ENCODE peak calls at places on chromosomes 5 and 9, in four cellular contexts. S is fibroblast of lung, J is psoas muscle, Z is OCI-LY7. L is an unnamed sample.

GRCh38 chr5:3362606-3362910 is 233.1 kb upstream of the IRX1 start:
- DNase-seq in S (no peak), J (no peak), Z (no peak), L (no peak)

GRCh38 chr5:173689171-173689676 is 72.8 kb upstream of the BOD1 start:
- DNase-seq in S (no peak), J (no peak), Z (no peak), L (peak; percentile 44)

GRCh38 chr5:80701597-80701996 is 46.8 kb upstream of the DHFR start:
- DNase-seq in S (no peak), J (no peak), Z (no peak), L (no peak)

GRCh38 chr9:25461416-25461815 is 216.8 kb downstream of the TUSC1 start:
- DNase-seq in S (no peak), J (no peak), Z (no peak), L (no peak)

GRCh38 chr9:97992219-97992618 is 9.1 kb downstream of the ANP32B start:
- DNase-seq in S (no peak), J (no peak), Z (no peak), L (no peak)

GRCh38 chr9:106953166-106953565 is 90.2 kb downstream of the ZNF462 start:
- DNase-seq in S (peak; percentile 59), J (no peak), Z (no peak), L (no peak)

GRCh38 chr5:17316973-17317459 is 99.6 kb downstream of the BASP1 start:
- DNase-seq in S (peak; percentile 68), J (no peak), Z (peak; percentile 76), L (no peak)

GRCh38 chr9:99259231-99259918 is 37.3 kb downstream of the SEC61B start:
- DNase-seq in S (peak; percentile 45), J (peak; percentile 92), Z (peak; percentile 74), L (peak; percentile 30)

GRCh38 chr5:115165790-115166189 is 3.9 kb downstream of the TRIM36 start:
- DNase-seq in S (no peak), J (no peak), Z (no peak), L (peak; percentile 63)

GRCh38 chr5:143068712-143069111 is 298.5 kb downstream of the ARHGAP26 start:
- DNase-seq in S (no peak), J (no peak), Z (no peak), L (no peak)

GRCh38 chr9:118034701-118035100 is 330.5 kb downstream of the TLR4 start:
- DNase-seq in S (no peak), J (no peak), Z (no peak), L (no peak)

GRCh38 chr9:69411246-69411645 is 86.2 kb downstream of the ENTREP1 start:
- DNase-seq in S (no peak), J (no peak), Z (no peak), L (no peak)

GRCh38 chr9:13688223-13688989 is 408.9 kb upstream of the MPDZ start:
- DNase-seq in S (no peak), J (no peak), Z (no peak), L (no peak)

GRCh38 chr5:1322955-1323802 is 21.7 kb downstream of the CLPTM1L start:
- DNase-seq in S (no peak), J (no peak), Z (no peak), L (no peak)

GRCh38 chr5:44833249-44833648 is 24.5 kb downstream of the MRPS30 start:
- DNase-seq in S (no peak), J (no peak), Z (no peak), L (no peak)

GRCh38 chr5:138653502-138653901 is 78.3 kb upstream of the HSPA9 start:
- DNase-seq in S (peak; percentile 20), J (no peak), Z (no peak), L (no peak)

GRCh38 chr5:78514427-78515345 is 133.9 kb downstream of the LHFPL2 start:
- DNase-seq in S (no peak), J (no peak), Z (no peak), L (peak; percentile 55)

GRCh38 chr5:170601608-170602007 is 97.8 kb downstream of the KCNIP1 start:
- DNase-seq in S (no peak), J (no peak), Z (no peak), L (no peak)

GRCh38 chr5:170252109-170252508 is 19.3 kb downstream of the C5orf58 start:
- DNase-seq in S (no peak), J (no peak), Z (no peak), L (no peak)

GRCh38 chr5:38846379-38846967 is 661 bp downstream of the OSMR start:
- DNase-seq in S (peak; percentile 37), J (no peak), Z (no peak), L (no peak)

GRCh38 chr9:89605181-89606048 is 603 bp downstream of the GADD45G start:
- DNase-seq in S (peak; percentile 39), J (peak; percentile 68), Z (no peak), L (peak; percentile 57)

GRCh38 chr9:32725066-32725860 is 58.1 kb upstream of the TMEM215 start:
- DNase-seq in S (no peak), J (no peak), Z (no peak), L (no peak)

GRCh38 chr5:68258531-68258930 is 43.0 kb downstream of the PIK3R1 start:
- DNase-seq in S (no peak), J (no peak), Z (no peak), L (no peak)

GRCh38 chr5:14178671-14179211 is 35.6 kb downstream of the TRIO start:
- DNase-seq in S (peak; percentile 72), J (no peak), Z (no peak), L (no peak)

GRCh38 chr9:137417161-137418021 is 5.6 kb downstream of the EXD3 start:
- DNase-seq in S (no peak), J (no peak), Z (peak; percentile 58), L (no peak)

GRCh38 chr5:178143901-178144300 is 9.8 kb downstream of the NHP2 start:
- DNase-seq in S (peak; percentile 86), J (peak; percentile 57), Z (no peak), L (no peak)

GRCh38 chr5:142129447-142129846 is 20.9 kb downstream of the NDFIP1 start:
- DNase-seq in S (no peak), J (no peak), Z (no peak), L (no peak)

GRCh38 chr9:75941066-75941465 is 50.6 kb downstream of the PCSK5 start:
- DNase-seq in S (no peak), J (no peak), Z (no peak), L (no peak)

GRCh38 chr9:134566936-134567335 is 74.7 kb upstream of the COL5A1 start:
- DNase-seq in S (no peak), J (no peak), Z (no peak), L (no peak)

GRCh38 chr5:107669543-107670027 is 1.2 kb downstream of the EFNA5 start:
- DNase-seq in S (peak; percentile 45), J (peak; percentile 35), Z (no peak), L (peak; percentile 10)

GRCh38 chr5:76953551-76954382 is 922 bp downstream of the CRHBP start:
- DNase-seq in S (peak; percentile 23), J (no peak), Z (no peak), L (no peak)
- H3K4me3 ChIP-seq in S (no peak overlapping the region), J (peak overlapping the region; percentile 44), Z (no peak overlapping the region), L (no peak overlapping the region)

DNA sequence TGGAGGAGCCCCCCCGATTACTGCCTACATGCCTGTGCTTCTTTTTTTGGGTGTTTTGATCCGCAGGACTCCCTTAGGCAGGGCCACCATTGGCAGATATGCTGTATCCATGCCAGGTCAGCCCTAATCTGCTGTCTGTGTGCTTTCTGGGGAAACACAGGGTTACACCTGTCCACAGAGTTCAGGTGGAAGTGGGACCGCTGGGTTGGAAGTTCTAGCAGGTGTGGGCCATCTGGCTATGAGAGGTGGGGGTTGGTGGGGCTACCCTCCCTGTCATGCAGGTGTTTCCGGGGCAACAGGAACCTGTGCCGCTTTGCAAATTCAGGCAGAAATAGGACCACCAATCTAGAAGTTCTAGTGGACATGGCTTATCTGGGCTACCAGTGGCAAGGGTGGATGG is 17.0 kb downstream of the IFNE start:
- DNase-seq in S (no peak), J (no peak), Z (no peak), L (no peak)
- H3K27ac ChIP-seq in S (no peak overlapping the region), J (no peak overlapping the region), Z (no peak overlapping the region), L (no peak overlapping the region)

DNA sequence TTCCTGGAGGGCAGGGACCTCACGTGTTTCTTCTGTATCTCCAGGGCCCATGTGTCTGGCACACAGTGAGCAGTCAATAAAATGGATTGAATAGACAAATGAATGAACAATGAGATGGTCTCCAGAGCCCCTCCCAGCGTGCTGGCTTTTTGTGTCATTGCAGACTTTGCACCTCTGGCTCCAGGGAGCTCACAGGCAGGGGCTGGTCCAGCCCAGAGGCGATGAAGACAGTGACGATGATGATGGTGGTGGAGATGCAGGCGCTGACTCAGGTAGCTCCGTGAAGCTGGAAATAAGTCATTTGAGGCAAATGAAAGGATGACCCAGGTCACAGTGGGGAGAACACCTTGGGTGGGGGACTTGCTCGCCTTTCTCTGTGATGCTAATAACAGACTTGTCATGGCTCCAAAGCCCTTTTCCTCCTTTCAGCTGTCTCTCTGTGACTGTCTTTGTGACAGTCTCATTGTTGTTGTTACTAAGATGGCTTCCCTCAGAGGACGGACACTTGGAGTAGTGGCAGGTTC is 30.4 kb upstream of the FABP6 start:
- DNase-seq in S (no peak), J (no peak), Z (no peak), L (no peak)
- H3K4me3 ChIP-seq in S (no peak overlapping the region), J (peak overlapping the region; percentile 62), Z (no peak overlapping the region), L (no peak overlapping the region)

GRCh38 chr9:37433754-37434435 is 11.4 kb downstream of the GRHPR start:
- DNase-seq in S (peak; percentile 28), J (no peak), Z (no peak), L (no peak)
- H3K27ac ChIP-seq in S (no peak overlapping the region), J (no peak overlapping the region), Z (no peak overlapping the region), L (no peak overlapping the region)

DNA sequence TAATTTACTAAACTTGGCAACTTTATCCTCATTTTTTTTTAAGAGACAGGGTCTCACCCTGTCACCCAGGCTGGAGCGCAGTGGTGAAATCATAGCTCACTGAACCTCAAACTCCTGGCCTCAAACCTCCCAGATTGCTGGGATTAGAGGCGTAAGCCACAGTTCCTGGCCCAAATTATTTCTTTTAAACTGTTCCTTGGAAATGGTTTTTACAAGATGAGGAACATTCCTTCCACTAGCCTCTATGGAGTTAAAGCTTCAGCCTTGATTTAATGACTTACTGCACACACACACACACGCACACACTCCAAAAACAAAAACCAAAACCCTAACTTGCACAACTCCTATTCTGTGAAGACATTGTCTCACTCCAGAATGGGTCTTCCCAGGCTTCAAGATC is 77.2 kb upstream of the TARS1 start:
- DNase-seq in S (no peak), J (no peak), Z (no peak), L (no peak)
- H3K4me3 ChIP-seq in S (no peak overlapping the region), J (no peak overlapping the region), Z (no peak overlapping the region), L (no peak overlapping the region)

GRCh38 chr9:77587851-77588250 is 60.3 kb downstream of the GNA14 start:
- DNase-seq in S (no peak), J (no peak), Z (no peak), L (no peak)

GRCh38 chr9:77587036-77587435 is 61.1 kb downstream of the GNA14 start:
- DNase-seq in S (no peak), J (no peak), Z (no peak), L (no peak)

GRCh38 chr9:77583366-77583626 is 64.8 kb downstream of the GNA14 start:
- DNase-seq in S (no peak), J (no peak), Z (no peak), L (no peak)

GRCh38 chr9:77586591-77586990 is 61.5 kb downstream of the GNA14 start:
- DNase-seq in S (no peak), J (no peak), Z (no peak), L (no peak)

DNA sequence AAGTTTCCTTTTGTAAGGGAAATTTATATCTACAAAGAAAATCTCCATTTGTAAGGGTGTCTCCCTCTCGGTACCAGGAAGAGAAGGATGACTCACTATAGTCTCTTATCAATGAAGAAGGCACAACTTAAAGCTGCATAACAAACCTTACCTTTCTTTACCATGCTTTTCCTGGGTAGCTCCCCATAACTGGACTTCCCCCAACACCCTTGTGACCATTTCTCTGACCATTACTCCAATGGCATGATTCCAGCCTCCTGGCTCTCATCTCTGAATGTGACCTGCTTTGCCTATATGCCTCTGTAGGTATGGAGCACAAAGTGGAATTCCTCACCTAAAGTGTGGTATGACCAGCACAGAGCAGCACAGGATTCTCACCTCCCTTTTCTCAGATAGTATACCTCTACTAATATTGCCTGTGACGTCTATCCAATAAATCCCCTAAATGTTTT is 62.8 kb downstream of the GNA14 start:
- DNase-seq in S (no peak), J (no peak), Z (no peak), L (no peak)
- H3K27ac ChIP-seq in S (no peak overlapping the region), J (no peak overlapping the region), Z (no peak overlapping the region), L (no peak overlapping the region)